ENCODE peak calls at places on chromosome 18, in six cellular contexts. I, K, N, G, D and R are unnamed samples.
A peak's percentile ranks its signal among the peaks of the same experiment; 100 is the strongest.

GRCh38 chr18:39825485-39825884 is 2129.5 kb upstream of the PIK3C3 start:
- DNase-seq in D (no peak), I (no peak), K (peak; percentile 41), G (no peak), N (no peak), R (no peak)

GRCh38 chr18:7390731-7391492 is 160.0 kb downstream of the LRRC30 start:
- DNase-seq in D (no peak), N (no peak), G (no peak), K (no peak), I (no peak), R (no peak)

GRCh38 chr18:13032173-13032572 is 41.0 kb downstream of the CEP192 start:
- DNase-seq in D (no peak), I (no peak), G (no peak), K (no peak), N (no peak), R (no peak)

GRCh38 chr18:49362431-49362830 is 98.0 kb downstream of the DYM start:
- DNase-seq in D (no peak), K (no peak), N (no peak), G (no peak), I (no peak), R (no peak)

GRCh38 chr18:47997338-47997780 is 66.9 kb upstream of the SMAD2 start:
- DNase-seq in I (peak; percentile 74), D (no peak), G (no peak), N (no peak), K (no peak), R (peak; percentile 60)

GRCh38 chr18:9661564-9661963 is 46.5 kb upstream of the RAB31 start:
- DNase-seq in G (no peak), D (no peak), N (no peak), I (no peak), K (no peak), R (no peak)

GRCh38 chr18:66752733-66753132 is 148.8 kb upstream of the CDH19 start:
- DNase-seq in N (no peak), I (no peak), G (no peak), K (no peak), D (no peak), R (peak; percentile 17)

GRCh38 chr18:42649636-42650035 is 465.8 kb downstream of the RIT2 start:
- DNase-seq in K (peak; percentile 67), D (no peak), G (no peak), N (no peak), I (no peak), R (no peak)

GRCh38 chr18:22912835-22913234 is 20.3 kb upstream of the RBBP8 start:
- DNase-seq in N (no peak), D (no peak), G (no peak), K (no peak), I (no peak), R (no peak)

GRCh38 chr18:46333371-46334199 is 229.4 kb downstream of the HAUS1 start:
- DNase-seq in N (peak; percentile 80), D (peak; percentile 22), K (no peak), I (peak; percentile 30), G (peak; percentile 56), R (peak; percentile 28)

GRCh38 chr18:13241083-13241892 is 22.7 kb downstream of the LDLRAD4 start:
- DNase-seq in I (no peak), K (no peak), D (no peak), G (peak; percentile 53), N (peak; percentile 62), R (no peak)

GRCh38 chr18:11320981-11321380 is 171.6 kb upstream of the PIEZO2 start:
- DNase-seq in I (no peak), G (no peak), N (no peak), K (no peak), D (no peak), R (no peak)

GRCh38 chr18:56374005-56374655 is 264.3 kb downstream of the TXNL1 start:
- DNase-seq in D (no peak), G (no peak), K (peak; percentile 36), I (no peak), N (no peak), R (no peak)

GRCh38 chr18:9094307-9095226 is 7.9 kb upstream of the NDUFV2 start:
- DNase-seq in D (no peak), N (no peak), K (peak; percentile 86), I (no peak), G (no peak), R (no peak)

GRCh38 chr18:77140439-77141109 is 8.0 kb upstream of the MBP start:
- DNase-seq in I (no peak), K (no peak), N (no peak), D (no peak), G (peak; percentile 78), R (peak; percentile 75)

GRCh38 chr18:69787825-69788547 is 159.7 kb downstream of the CD226 start:
- DNase-seq in G (no peak), D (peak; percentile 37), K (peak; percentile 70), N (no peak), I (no peak), R (no peak)

GRCh38 chr18:12405066-12405465 is 2.7 kb upstream of the PRELID3A start:
- DNase-seq in D (no peak), I (no peak), K (no peak), G (no peak), N (peak; percentile 17), R (no peak)

DNA sequence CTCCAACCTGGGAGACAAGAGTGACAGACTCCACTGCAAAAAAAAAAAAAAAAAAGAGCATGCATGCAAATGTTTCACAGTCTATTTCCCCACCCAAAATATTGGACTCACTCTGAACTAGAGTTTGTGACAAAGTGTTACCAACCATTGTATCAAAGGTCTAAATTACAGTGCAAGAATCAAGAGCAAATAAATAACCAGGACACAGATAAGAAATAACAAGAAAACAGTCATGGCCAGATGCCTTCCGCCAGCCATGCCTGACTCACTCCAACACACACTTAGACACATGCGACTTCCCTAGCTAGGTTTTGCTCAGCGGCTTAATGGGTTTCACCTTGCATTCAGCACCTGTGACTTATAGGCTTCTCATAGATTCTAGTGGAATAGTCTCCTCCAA is 62.8 kb downstream of the CYB5A start:
- DNase-seq in K (no peak), G (no peak), N (no peak), D (no peak), I (no peak), R (no peak)
- TF ChIP-seq POLR2A in K (no peak), G (no peak), N (no peak), D (no peak), I (no peak), R (no peak)

GRCh38 chr18:32018331-32019250 is at the start of gene RNF125:
- DNase-seq in G (peak; percentile 78), I (peak; percentile 71), N (peak; percentile 97), K (peak; percentile 69), D (peak; percentile 87), R (peak; percentile 68)
- TF ChIP-seq POLR2A in G (no peak), I (no peak), N (no peak), K (no peak), D (no peak), R (no peak)

GRCh38 chr18:31206064-31206463 is 43.4 kb upstream of the DSC1 start:
- DNase-seq in D (no peak), I (no peak), K (no peak), G (no peak), N (no peak), R (no peak)

GRCh38 chr18:31209041-31209440 is 46.4 kb upstream of the DSC1 start:
- DNase-seq in K (no peak), N (no peak), D (no peak), I (no peak), G (no peak), R (no peak)

GRCh38 chr18:31204833-31205232 is 42.2 kb upstream of the DSC1 start:
- DNase-seq in D (no peak), G (no peak), K (no peak), N (no peak), I (no peak), R (no peak)

GRCh38 chr18:31205273-31205672 is 42.6 kb upstream of the DSC1 start:
- DNase-seq in K (no peak), I (no peak), D (no peak), N (no peak), G (no peak), R (no peak)

GRCh38 chr18:31206787-31207381 is 44.2 kb upstream of the DSC1 start:
- DNase-seq in D (peak; percentile 97), N (no peak), K (peak; percentile 34), I (peak; percentile 17), G (no peak), R (peak; percentile 32)
- TF ChIP-seq POLR2A in D (no peak), N (no peak), K (no peak), I (no peak), G (no peak), R (no peak)

GRCh38 chr18:59898093-59898492 is 1.7 kb upstream of the PMAIP1 start:
- DNase-seq in K (no peak), G (no peak), I (no peak), D (no peak), N (no peak), R (no peak)

GRCh38 chr18:59898609-59899297 is 1.0 kb upstream of the PMAIP1 start:
- DNase-seq in I (no peak), D (no peak), K (no peak), G (no peak), N (peak; percentile 79), R (no peak)

GRCh38 chr18:59897321-59897954 is 2.4 kb upstream of the PMAIP1 start:
- DNase-seq in G (no peak), K (no peak), I (no peak), N (no peak), D (no peak), R (no peak)

GRCh38 chr18:59900222-59901128 is 679 bp downstream of the PMAIP1 start:
- DNase-seq in N (peak; percentile 85), I (peak; percentile 27), G (no peak), K (peak; percentile 76), D (no peak), R (peak; percentile 84)

GRCh38 chr18:59899298-59900221 is at the start of gene PMAIP1:
- DNase-seq in D (peak; percentile 81), I (peak; percentile 86), G (peak; percentile 92), K (peak; percentile 91), N (peak; percentile 96), R (peak; percentile 89)
- TF ChIP-seq POLR2A in D (peak; percentile 98), I (no peak), G (peak; percentile 27), K (peak; percentile 99), N (peak; percentile 18), R (peak; percentile 77)